ENCODE peak calls at places on chromosome 1, in four cellular contexts. T, O, C and P are unnamed samples.

GRCh38 chr1:226203237-226203636 is 16.7 kb upstream of the ACBD3 start:
- DNase-seq in T (no peak), O (no peak), C (no peak), P (no peak)

GRCh38 chr1:209456878-209457277 is 126.6 kb upstream of the CAMK1G start:
- DNase-seq in T (no peak), O (no peak), C (no peak), P (no peak)

GRCh38 chr1:114367810-114368209 is 143.2 kb downstream of the TRIM33 start:
- DNase-seq in T (no peak), O (no peak), C (no peak), P (no peak)

GRCh38 chr1:209030454-209031167 is 552.9 kb upstream of the CAMK1G start:
- DNase-seq in T (no peak), O (no peak), C (no peak), P (no peak)

GRCh38 chr1:66397192-66397591 is 136.8 kb upstream of the SGIP1 start:
- DNase-seq in T (no peak), O (no peak), C (no peak), P (no peak)

GRCh38 chr1:19368050-19368449 is 55.9 kb downstream of the SLC66A1 start:
- DNase-seq in T (no peak), O (no peak), C (no peak), P (no peak)

GRCh38 chr1:171438441-171438840 is 46.9 kb upstream of the PRRC2C start:
- DNase-seq in T (no peak), O (no peak), C (no peak), P (no peak)

GRCh38 chr1:100941580-100942216 is 45.8 kb downstream of the SLC30A7 start:
- DNase-seq in T (no peak), O (no peak), C (no peak), P (no peak)

GRCh38 chr1:101309334-101310221 is 72.8 kb downstream of the S1PR1 start:
- DNase-seq in T (no peak), O (peak; percentile 63), C (peak; percentile 35), P (peak; percentile 51)

GRCh38 chr1:112444269-112444668 is 48.3 kb downstream of the CTTNBP2NL start:
- DNase-seq in T (no peak), O (no peak), C (no peak), P (no peak)

GRCh38 chr1:9714257-9714718 is 62.8 kb downstream of the PIK3CD start:
- DNase-seq in T (no peak), O (peak; percentile 37), C (no peak), P (peak; percentile 74)

DNA sequence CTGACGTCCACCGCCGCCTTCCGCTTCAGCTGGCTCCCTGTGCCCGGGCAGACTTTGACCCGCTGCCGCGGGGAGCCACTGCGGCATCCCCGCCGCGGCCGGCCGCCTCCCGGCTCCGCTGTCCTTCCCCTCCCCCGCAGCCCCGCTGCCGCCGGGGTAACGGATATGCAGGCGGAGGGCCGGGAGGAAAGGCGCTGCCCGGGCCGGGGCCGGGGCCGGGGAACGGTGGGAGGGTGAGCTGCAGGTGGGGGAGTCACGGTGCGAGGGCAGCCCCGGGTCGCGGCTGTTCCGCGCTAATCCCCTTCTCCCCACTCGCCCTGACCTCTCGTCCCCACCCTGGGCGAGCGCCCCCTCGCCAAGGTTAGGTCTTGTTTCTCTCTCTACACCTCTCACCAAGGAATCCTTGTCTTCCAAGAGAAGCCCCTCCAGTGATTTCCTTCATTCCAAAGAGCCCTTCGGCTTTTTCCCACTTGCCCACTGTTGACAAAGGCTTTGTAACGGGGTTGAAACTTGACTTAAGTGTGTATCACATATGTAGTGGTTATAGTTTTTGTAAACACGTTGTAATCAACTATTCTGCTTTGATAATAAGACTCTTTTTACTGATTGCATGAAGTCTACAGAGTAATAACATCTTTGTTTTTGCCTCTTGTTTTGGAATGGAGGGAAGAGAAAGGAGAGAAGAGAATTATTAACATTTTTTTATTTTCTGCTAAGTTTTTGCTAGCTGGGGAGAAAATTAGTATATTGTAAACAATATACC is 685 bp downstream of the XPR1 start:
- DNase-seq in T (no peak), O (peak; percentile 73), C (peak; percentile 32), P (peak; percentile 75)
- TF ChIP-seq MAX in T (no peak), O (no peak), C (no peak), P (peak; percentile 55)

GRCh38 chr1:11703357-11704225 is 12.1 kb downstream of the DRAXIN start:
- DNase-seq in T (no peak), O (no peak), C (no peak), P (no peak)
- TF ChIP-seq TCF7 in T (no peak), O (no peak), C (no peak), P (no peak)

DNA sequence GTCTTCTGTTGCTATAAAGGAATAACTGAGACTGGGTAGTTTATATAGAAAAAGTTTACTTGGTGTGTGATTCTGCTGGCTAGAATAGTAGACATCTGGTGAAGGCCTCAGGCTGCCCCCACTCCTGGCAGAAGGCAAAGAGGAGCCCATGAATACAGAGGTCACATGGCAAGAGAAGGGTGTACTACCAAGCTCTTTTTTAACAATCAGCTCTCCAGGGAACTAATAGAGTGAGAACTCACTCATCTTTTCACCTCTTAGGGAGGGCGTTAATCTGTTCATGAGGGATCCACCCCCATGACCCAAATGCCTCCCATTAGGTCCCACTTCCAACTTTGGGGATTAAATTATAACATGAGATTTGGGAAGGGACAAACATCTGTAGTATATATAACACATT is 9.3 kb downstream of the DTL start:
- DNase-seq in T (no peak), O (no peak), C (no peak), P (no peak)
- TF ChIP-seq CBFB in T (no peak), O (no peak), C (no peak), P (no peak)

DNA sequence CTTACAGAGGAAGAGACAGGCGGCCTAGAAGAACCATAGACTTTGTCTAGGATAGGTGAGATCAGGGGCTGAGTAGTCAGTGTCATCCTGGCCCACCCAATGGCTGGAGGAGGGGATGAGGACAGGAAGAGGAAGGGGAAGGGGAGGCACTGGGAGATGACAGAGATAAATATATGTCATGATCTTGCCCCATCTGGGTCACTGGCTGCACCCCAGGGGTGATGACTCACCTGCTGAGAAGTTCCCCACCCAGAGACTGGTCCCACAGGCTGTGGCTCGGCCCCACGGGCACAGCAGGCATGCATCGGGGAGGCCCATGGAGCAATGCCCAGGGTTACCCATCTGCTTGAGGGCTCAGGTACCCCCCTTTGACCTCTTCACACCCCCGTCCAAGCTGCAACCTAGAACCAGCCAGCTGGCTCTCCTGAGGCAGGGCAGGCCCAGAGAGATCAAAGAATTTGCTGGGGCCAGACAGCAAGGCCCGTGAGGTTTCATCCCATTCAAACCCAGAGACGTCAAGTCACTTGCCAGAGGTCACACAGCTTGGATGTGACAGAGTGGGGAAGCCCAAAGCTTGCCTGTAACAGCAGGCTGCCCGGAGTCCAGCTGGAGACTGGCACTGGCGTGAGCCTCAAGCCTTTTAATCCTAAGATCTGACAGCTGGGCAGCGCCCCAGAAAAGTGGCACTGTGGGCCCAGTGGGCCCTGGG is 34.7 kb upstream of the CASZ1 start:
- DNase-seq in T (no peak), O (no peak), C (no peak), P (no peak)
- TF ChIP-seq MAX in T (no peak), O (no peak), C (no peak), P (no peak)

DNA sequence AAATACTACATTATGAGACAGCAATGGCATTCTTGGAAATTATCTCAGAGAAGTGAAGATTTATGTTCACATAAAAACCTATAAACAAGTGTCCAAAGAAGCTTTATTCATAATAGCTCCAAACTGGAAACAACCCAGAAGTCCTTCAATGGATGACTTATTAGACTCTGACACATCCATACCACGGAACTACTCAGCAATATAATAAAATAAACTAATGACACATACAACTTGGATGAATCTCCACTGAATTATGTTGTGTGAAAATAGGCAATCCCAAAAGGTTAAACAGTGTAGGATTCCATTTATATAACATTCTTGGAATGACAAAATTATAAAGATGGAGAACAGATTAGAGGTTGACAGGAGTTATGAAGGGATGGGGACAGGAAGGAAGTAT is 124.6 kb downstream of the NTPCR start:
- DNase-seq in T (no peak), O (no peak), C (no peak), P (no peak)
- TF ChIP-seq TCF7 in T (no peak), O (no peak), C (no peak), P (no peak)

DNA sequence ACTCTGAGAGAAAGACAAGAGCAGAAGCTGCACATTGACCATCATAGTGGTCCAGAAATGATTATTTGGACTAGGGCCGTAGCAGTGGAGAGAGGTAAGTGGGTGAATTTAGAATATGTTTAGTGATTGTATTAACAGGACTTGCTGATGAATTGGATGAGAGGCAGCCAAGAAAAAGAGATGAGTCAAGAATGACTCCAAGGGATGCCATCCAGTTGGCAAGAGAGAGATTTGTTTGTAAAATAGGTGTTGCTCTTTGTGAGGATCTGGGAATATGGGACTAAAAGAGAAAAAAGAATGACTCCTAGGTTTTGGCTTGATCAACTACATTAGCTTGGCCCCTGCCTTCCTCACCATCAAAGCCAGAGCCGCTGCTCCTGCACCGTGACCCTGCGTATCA is 54.2 kb upstream of the ARTN start:
- DNase-seq in T (no peak), O (no peak), C (no peak), P (no peak)
- TF ChIP-seq CBFB in T (no peak), O (no peak), C (no peak), P (no peak)